ENCODE peak calls at places on chromosomes 13 and 19, in ten cellular contexts. E is thoracic aorta, Q is esophagus squamous epithelium, J is ovary, B is Peyer's patch, U is gastrocnemius medialis, F is upper lobe of right lung, N is left ventricle myocardium inferior, V is endothelial cell of umbilical vein, C is thyroid gland. A is an unnamed sample.

GRCh38 chr13:50831510-50831909 is 12.0 kb downstream of the DLEU7 start:
- DNase-seq in Q (no peak), N (no peak), C (no peak), F (no peak), B (no peak), J (no peak), V (no peak), E (no peak), U (no peak), A (no peak)

GRCh38 chr19:47018923-47019322 is 714 bp upstream of the NPAS1 start:
- DNase-seq in N (no peak), Q (no peak), V (no peak), E (no peak), C (no peak), U (no peak), B (no peak), F (no peak), J (no peak), A (no peak)

GRCh38 chr13:52010890-52011689 is at the start of gene ATP7B:
- DNase-seq in B (no peak), J (peak; percentile 40), E (no peak), Q (no peak), V (peak; percentile 10), N (no peak), U (no peak), F (no peak), C (peak; percentile 34), A (no peak)

GRCh38 chr19:1087813-1088418 is 7.3 kb downstream of the POLR2E start:
- DNase-seq in U (peak; percentile 50), N (no peak), F (no peak), C (no peak), J (no peak), B (peak; percentile 88), Q (no peak), V (no peak), E (no peak), A (peak; percentile 40)

GRCh38 chr13:60158321-60158801 is 5.4 kb downstream of the DIAPH3 start:
- DNase-seq in N (no peak), U (no peak), V (no peak), B (no peak), J (no peak), E (no peak), C (no peak), F (no peak), Q (no peak), A (no peak)

GRCh38 chr13:87677043-87677333 is 5.8 kb downstream of the SLITRK5 start:
- DNase-seq in U (no peak), B (no peak), E (no peak), V (no peak), F (no peak), N (no peak), Q (no peak), C (peak; percentile 29), J (peak; percentile 5), A (no peak)

GRCh38 chr13:23339225-23339624 is 94.3 kb downstream of the SACS start:
- DNase-seq in V (no peak), B (no peak), Q (no peak), U (no peak), C (no peak), F (no peak), J (no peak), E (no peak), N (no peak), A (no peak)

GRCh38 chr19:41019346-41019745 is 28.3 kb downstream of the CYP2B6 start:
- DNase-seq in J (no peak), C (no peak), V (no peak), F (no peak), B (no peak), N (no peak), Q (no peak), E (no peak), U (no peak), A (no peak)

GRCh38 chr19:43595605-43595998 is 332 bp downstream of the IRGQ start:
- DNase-seq in B (peak; percentile 33), F (no peak), U (no peak), Q (no peak), E (no peak), C (no peak), N (no peak), V (no peak), J (no peak), A (no peak)

GRCh38 chr13:23778007-23778687 is 111.1 kb downstream of the MIPEP start:
- DNase-seq in V (no peak), Q (no peak), N (no peak), F (no peak), J (no peak), U (no peak), B (no peak), C (no peak), E (no peak), A (no peak)

GRCh38 chr19:21758296-21758695 is 9.1 kb downstream of the ZNF100 start:
- DNase-seq in Q (no peak), E (no peak), N (no peak), B (no peak), F (no peak), J (no peak), V (no peak), C (no peak), U (no peak), A (no peak)

GRCh38 chr13:28204690-28205443 is 66.5 kb downstream of the PAN3 start:
- DNase-seq in C (no peak), E (no peak), V (no peak), Q (no peak), J (no peak), B (no peak), U (no peak), N (no peak), F (no peak), A (no peak)

GRCh38 chr13:48334534-48335127 is 31.1 kb downstream of the RB1 start:
- DNase-seq in U (no peak), V (peak; percentile 71), F (no peak), B (no peak), J (no peak), C (no peak), N (no peak), E (no peak), Q (no peak), A (no peak)

GRCh38 chr19:38634757-38635482 is 12.5 kb upstream of the ACTN4 start:
- DNase-seq in C (peak; percentile 63), N (peak; percentile 71), J (peak; percentile 85), E (no peak), B (peak; percentile 74), U (no peak), Q (no peak), V (peak; percentile 64), F (peak; percentile 86), A (peak; percentile 47)

GRCh38 chr19:19628499-19629134 is 597 bp upstream of the LPAR2 start:
- DNase-seq in C (peak; percentile 53), J (peak; percentile 67), V (no peak), U (no peak), B (peak; percentile 40), N (no peak), F (peak; percentile 82), E (no peak), Q (no peak), A (peak; percentile 16)

DNA sequence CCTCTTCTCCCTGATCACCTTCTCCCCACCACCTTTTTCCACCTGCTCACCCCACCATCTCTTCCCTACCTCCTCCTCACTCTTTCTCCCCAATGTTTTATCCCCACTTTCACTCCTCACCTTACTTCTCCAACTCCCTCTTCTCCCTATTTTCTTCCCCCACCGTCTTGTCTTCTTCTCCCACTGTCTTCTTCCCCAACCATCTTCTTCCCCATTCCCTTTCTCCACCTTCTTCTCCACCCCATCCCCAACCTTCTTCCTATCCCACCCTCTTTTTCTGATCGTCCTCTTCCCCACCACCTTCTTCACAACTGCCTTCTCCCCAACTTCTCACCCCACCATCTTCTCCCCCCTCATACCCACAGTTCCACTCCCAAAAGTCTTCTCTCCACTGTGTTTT is 929.4 kb downstream of the UQCRFS1 start:
- DNase-seq in C (no peak), J (no peak), N (no peak), F (no peak), E (no peak), Q (no peak), V (no peak), B (no peak), U (no peak), A (no peak)
- H3K4me1 ChIP-seq in C (no peaks in the 10 kb centered on the region), J (peaks cover 4% of the 10 kb centered on the region), N (no peaks in the 10 kb centered on the region), F (no peaks in the 10 kb centered on the region), E (no peaks in the 10 kb centered on the region), Q (no peaks in the 10 kb centered on the region), V (no peaks in the 10 kb centered on the region), B (no peaks in the 10 kb centered on the region), U (no peaks in the 10 kb centered on the region), A (no peaks in the 10 kb centered on the region)

GRCh38 chr19:5111051-5111450 is 142.1 kb downstream of the KDM4B start:
- DNase-seq in F (no peak), B (no peak), N (no peak), C (no peak), V (no peak), Q (no peak), U (no peak), J (no peak), E (no peak), A (no peak)
- H3K4me1 ChIP-seq in F (no peaks in the 10 kb centered on the region), B (no peaks in the 10 kb centered on the region), N (peaks cover 46% of the 10 kb centered on the region), C (no peaks in the 10 kb centered on the region), V (no peaks in the 10 kb centered on the region), Q (no peaks in the 10 kb centered on the region), U (no peaks in the 10 kb centered on the region), J (no peaks in the 10 kb centered on the region), E (no peaks in the 10 kb centered on the region), A (no peaks in the 10 kb centered on the region)

DNA sequence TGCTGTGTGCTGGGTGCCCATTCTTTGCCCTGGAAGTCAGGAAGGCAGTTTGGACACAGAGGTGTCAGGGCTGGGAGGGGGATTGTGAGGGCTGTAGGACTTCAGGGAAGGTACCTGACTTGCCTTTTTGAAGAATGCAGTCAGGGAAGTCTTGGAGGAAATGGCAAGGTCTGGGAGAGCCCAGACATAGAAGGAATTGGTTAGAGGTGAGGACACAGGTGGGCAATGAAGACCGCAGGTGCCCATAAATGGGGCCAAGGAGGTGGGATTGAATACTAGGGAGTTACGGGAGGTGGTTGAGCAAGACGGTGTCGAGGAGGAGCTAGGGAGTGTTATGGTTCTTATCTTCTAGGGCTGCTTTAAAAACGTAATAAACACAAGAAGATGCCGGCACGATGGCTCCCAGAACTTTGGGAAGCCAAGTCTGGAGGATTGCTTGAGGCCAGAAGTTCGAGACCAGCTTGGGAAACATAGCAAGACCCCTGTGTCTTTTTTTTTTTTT is 1.4 kb upstream of the DDA1 start:
- DNase-seq in C (no peak), J (no peak), E (no peak), B (no peak), Q (no peak), V (no peak), U (no peak), N (no peak), F (no peak), A (no peak)
- H3K4me1 ChIP-seq in C (peaks cover 48% of the 10 kb centered on the region), J (peaks cover 5% of the 10 kb centered on the region), E (peaks cover 37% of the 10 kb centered on the region), B (peaks cover 28% of the 10 kb centered on the region), Q (peaks cover 41% of the 10 kb centered on the region), V (peaks cover 17% of the 10 kb centered on the region), U (peaks cover 46% of the 10 kb centered on the region), N (peaks cover 84% of the 10 kb centered on the region), F (peaks cover 44% of the 10 kb centered on the region), A (peaks cover 35% of the 10 kb centered on the region)

DNA sequence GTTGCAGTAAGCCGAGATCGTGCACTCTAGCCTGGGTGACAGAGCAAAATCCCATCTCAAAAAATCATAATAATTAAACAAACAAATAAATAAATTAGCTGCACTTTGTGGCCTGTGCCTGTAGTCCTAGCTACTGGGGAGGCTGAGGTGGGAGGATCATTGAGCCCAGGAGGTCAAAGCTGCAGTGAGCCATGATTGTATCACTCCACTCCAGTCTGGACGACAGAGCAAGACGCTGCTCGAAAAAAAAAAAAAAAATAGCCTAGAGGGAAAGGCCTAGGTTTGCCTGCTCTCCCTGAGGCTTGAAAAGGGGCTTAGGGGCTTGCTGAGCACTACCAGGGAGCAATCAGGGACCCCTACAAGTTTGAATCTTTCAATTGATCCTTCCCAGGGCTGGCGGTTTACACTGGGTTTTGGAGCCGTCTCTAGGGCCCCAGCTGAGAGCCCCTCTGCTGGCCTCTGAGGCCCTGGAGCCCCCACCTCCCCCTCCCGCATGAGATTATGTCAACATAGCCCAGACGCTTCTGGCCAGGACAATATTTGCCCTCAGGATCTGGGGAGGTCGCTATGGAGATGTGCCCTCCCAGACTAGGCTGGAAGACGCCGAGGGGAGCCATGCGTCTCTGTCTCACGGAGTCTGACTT is 10.4 kb upstream of the GIPR start:
- DNase-seq in Q (no peak), U (no peak), N (no peak), C (no peak), V (no peak), F (no peak), B (no peak), E (no peak), J (no peak), A (no peak)
- H3K4me1 ChIP-seq in Q (no peaks in the 10 kb centered on the region), U (no peaks in the 10 kb centered on the region), N (no peaks in the 10 kb centered on the region), C (no peaks in the 10 kb centered on the region), V (no peaks in the 10 kb centered on the region), F (no peaks in the 10 kb centered on the region), B (no peaks in the 10 kb centered on the region), E (no peaks in the 10 kb centered on the region), J (no peaks in the 10 kb centered on the region), A (no peaks in the 10 kb centered on the region)

A was measured in effector memory CD4-positive, alpha-beta T cell.